ENCODE peak calls at places on chromosomes 11 and 22, in ten cellular contexts. W is fibroblast of the conjunctiva; V is EL; G is ureter; C is left lung; B is stimulated activated CD8-positive, alpha-beta memory T cell treated with anti-CD3 and anti-CD28 coated beads, Interleukin-7, amount 100 ng/mL, for 24 hours; R is stimulated activated CD4-positive, alpha-beta T cell treated with anti-CD3 and anti-CD28 coated beads, TNF-alpha, amount 100 ng/mL, for 1 hour; I is CD8-positive, alpha-beta T cell; E is GOT3; Y is mammary epithelial cell. L is an unnamed sample.

GRCh38 chr22:44604455-44604854 is 97.5 kb upstream of the PRR5 start:
- DNase-seq in W (no peak), V (no peak), G (no peak), C (no peak), B (no peak), R (no peak), I (no peak), E (no peak), Y (no peak), L (no peak)

GRCh38 chr11:47998733-47999359 is 18.5 kb downstream of the PTPRJ start:
- DNase-seq in W (no peak), V (no peak), G (no peak), C (no peak), B (no peak), R (no peak), I (no peak), E (no peak), Y (no peak), L (no peak)

GRCh38 chr11:125338886-125339811 is 156.9 kb downstream of the FEZ1 start:
- DNase-seq in W (peak; percentile 47), V (no peak), G (no peak), C (no peak), B (no peak), R (no peak), I (no peak), E (no peak), Y (no peak), L (no peak)

GRCh38 chr11:59706518-59707285 is 6.9 kb downstream of the OR10V1 start:
- DNase-seq in W (peak; percentile 35), V (peak; percentile 97), G (peak; percentile 64), C (no peak), B (no peak), R (no peak), I (no peak), E (no peak), Y (peak; percentile 94), L (no peak)

GRCh38 chr11:119065369-119065768 is 2.2 kb upstream of the VPS11 start:
- DNase-seq in W (no peak), V (peak; percentile 47), G (no peak), C (no peak), B (no peak), R (no peak), I (no peak), E (no peak), Y (no peak), L (no peak)

GRCh38 chr11:96246718-96247540 is 96.1 kb downstream of the MAML2 start:
- DNase-seq in W (no peak), V (no peak), G (no peak), C (no peak), B (no peak), R (no peak), I (no peak), E (no peak), Y (peak; percentile 72), L (no peak)

GRCh38 chr22:19526076-19526701 is 2.0 kb upstream of the CLDN5 start:
- DNase-seq in W (no peak), V (no peak), G (no peak), C (no peak), B (no peak), R (no peak), I (no peak), E (no peak), Y (no peak), L (no peak)

GRCh38 chr22:39932918-39933649 is 27.1 kb upstream of the TMA7B start:
- DNase-seq in W (no peak), V (peak; percentile 41), G (no peak), C (no peak), B (no peak), R (no peak), I (no peak), E (no peak), Y (no peak), L (no peak)

GRCh38 chr11:58390551-58391063 is 16.1 kb downstream of the OR5B3 start:
- DNase-seq in W (no peak), V (no peak), G (no peak), C (peak; percentile 67), B (no peak), R (no peak), I (no peak), E (no peak), Y (no peak), L (no peak)

GRCh38 chr22:46763051-46763705 is 728 bp downstream of the TBC1D22A start:
- DNase-seq in W (no peak), V (peak; percentile 36), G (peak; percentile 68), C (no peak), B (no peak), R (no peak), I (no peak), E (no peak), Y (no peak), L (no peak)

GRCh38 chr11:61480936-61481335 is 27.6 kb upstream of the LRRC10B start:
- DNase-seq in W (no peak), V (no peak), G (peak; percentile 72), C (no peak), B (no peak), R (no peak), I (no peak), E (no peak), Y (peak; percentile 19), L (no peak)

GRCh38 chr22:30865656-30866055 is 102.9 kb downstream of the MORC2 start:
- DNase-seq in W (no peak), V (no peak), G (no peak), C (peak; percentile 35), B (no peak), R (no peak), I (no peak), E (no peak), Y (no peak), L (no peak)

GRCh38 chr11:35007277-35007676 is 90.9 kb downstream of the PDHX start:
- DNase-seq in W (no peak), V (no peak), G (no peak), C (no peak), B (no peak), R (no peak), I (no peak), E (no peak), Y (no peak), L (no peak)

GRCh38 chr11:76225122-76225584 is 18.9 kb upstream of the WNT11 start:
- DNase-seq in W (no peak), V (no peak), G (no peak), C (peak; percentile 69), B (no peak), R (no peak), I (no peak), E (no peak), Y (no peak), L (no peak)

GRCh38 chr11:67558084-67558772 is 25.4 kb upstream of the GSTP1 start:
- DNase-seq in W (no peak), V (no peak), G (no peak), C (no peak), B (no peak), R (no peak), I (no peak), E (no peak), Y (no peak), L (no peak)

GRCh38 chr11:79314906-79315689 is 125.7 kb downstream of the TENM4 start:
- DNase-seq in W (no peak), V (no peak), G (no peak), C (no peak), B (no peak), R (no peak), I (no peak), E (no peak), Y (peak; percentile 36), L (no peak)

GRCh38 chr22:24423519-24424000 is 3.8 kb upstream of the ADORA2A start:
- DNase-seq in W (no peak), V (peak; percentile 49), G (no peak), C (peak; percentile 96), B (peak; percentile 52), R (peak; percentile 67), I (peak; percentile 54), E (no peak), Y (no peak), L (no peak)

GRCh38 chr11:89489930-89490329 is 1.2 kb downstream of the NOX4 start:
- DNase-seq in W (no peak), V (peak; percentile 1), G (no peak), C (no peak), B (no peak), R (no peak), I (no peak), E (no peak), Y (no peak), L (no peak)

GRCh38 chr11:7422544-7423331 is 62.6 kb upstream of the OLFML1 start:
- DNase-seq in W (no peak), V (no peak), G (no peak), C (no peak), B (no peak), R (no peak), I (no peak), E (no peak), Y (peak; percentile 4), L (no peak)

GRCh38 chr11:25547293-25547692 is 784.6 kb upstream of the ANO3 start:
- DNase-seq in W (no peak), V (no peak), G (no peak), C (no peak), B (no peak), R (no peak), I (no peak), E (no peak), Y (no peak), L (no peak)